ENCODE peak calls at places on chromosomes 3 and 15, in five cellular contexts. A is AG04450, X is anterior cingulate cortex, M is NCI-H2029, Z is NAMALWA. O is an unnamed sample.
A peak's percentile ranks its signal among the peaks of the same experiment; 100 is the strongest.

GRCh38 chr3:188695251-188695650 is 476.5 kb upstream of the TPRG1 start:
- DNase-seq in A (no peak), X (no peak), M (no peak), Z (no peak), O (no peak)

GRCh38 chr15:62850791-62851291 is 191.7 kb upstream of the TPM1 start:
- DNase-seq in A (peak; percentile 56), X (no peak), M (no peak), Z (no peak), O (no peak)

GRCh38 chr3:15443826-15444524 is 16.6 kb downstream of the EAF1 start:
- DNase-seq in A (no peak), X (no peak), M (peak; percentile 36), Z (no peak), O (no peak)

GRCh38 chr15:26082833-26083174 is 219.7 kb upstream of the ATP10A start:
- DNase-seq in A (no peak), X (no peak), M (no peak), Z (no peak), O (no peak)

GRCh38 chr15:39642011-39642640 is 61.2 kb downstream of the THBS1 start:
- DNase-seq in A (peak; percentile 47), X (no peak), M (no peak), Z (no peak), O (no peak)

GRCh38 chr15:44064706-44065105 is 130.4 kb downstream of the FRMD5 start:
- DNase-seq in A (no peak), X (no peak), M (no peak), Z (no peak), O (no peak)

GRCh38 chr3:161273589-161274218 is 52.6 kb downstream of the NMD3 start:
- DNase-seq in A (no peak), X (no peak), M (peak; percentile 21), Z (peak; percentile 58), O (no peak)

GRCh38 chr3:112979244-112979832 is 4.4 kb upstream of the CD200R1 start:
- DNase-seq in A (peak; percentile 11), X (no peak), M (no peak), Z (peak; percentile 72), O (no peak)

GRCh38 chr15:60673918-60674558 is 195.1 kb upstream of the ICE2 start:
- DNase-seq in A (peak; percentile 69), X (no peak), M (peak; percentile 44), Z (no peak), O (peak; percentile 43)

GRCh38 chr15:33201376-33202189 is 7.1 kb upstream of the FMN1 start:
- DNase-seq in A (no peak), X (no peak), M (peak; percentile 49), Z (peak; percentile 57), O (no peak)

GRCh38 chr3:56829543-56829942 is 27.8 kb upstream of the ARHGEF3 start:
- DNase-seq in A (no peak), X (no peak), M (no peak), Z (no peak), O (no peak)

GRCh38 chr15:57566840-57567239 is 24.9 kb upstream of the MYZAP start:
- DNase-seq in A (no peak), X (no peak), M (no peak), Z (no peak), O (peak; percentile 32)

GRCh38 chr3:36876181-36876936 is 68.5 kb downstream of the TRANK1 start:
- DNase-seq in A (no peak), X (no peak), M (no peak), Z (peak; percentile 78), O (no peak)

GRCh38 chr3:50089603-50089945 is 855 bp downstream of the RBM5 start:
- DNase-seq in A (no peak), X (no peak), M (no peak), Z (no peak), O (no peak)

GRCh38 chr3:44326035-44326434 is 12.5 kb upstream of the TCAIM start:
- DNase-seq in A (no peak), X (no peak), M (no peak), Z (no peak), O (no peak)

GRCh38 chr3:190585771-190586630 is 72.1 kb downstream of the IL1RAP start:
- DNase-seq in A (peak; percentile 68), X (no peak), M (no peak), Z (peak; percentile 2), O (no peak)